ENCODE peak calls at places on chromosomes 1 and 21, in six cellular contexts. H, K, W, U, C and I are unnamed samples.
A peak's percentile ranks its signal among the peaks of the same experiment; 100 is the strongest.

GRCh38 chr1:153881764-153882163 is 41.0 kb downstream of the GATAD2B start:
- DNase-seq in H (no peak), K (peak; percentile 74), W (peak; percentile 27), U (no peak), C (no peak), I (no peak)

GRCh38 chr1:162561616-162562451 is at the start of gene UAP1:
- DNase-seq in H (no peak), K (no peak), W (peak; percentile 83), U (no peak), C (no peak), I (no peak)

GRCh38 chr1:38953433-38953860 is 11.8 kb upstream of the RHBDL2 start:
- DNase-seq in H (no peak), K (no peak), W (no peak), U (no peak), C (no peak), I (peak; percentile 72)

GRCh38 chr1:41328780-41329640 is 32.2 kb upstream of the FOXO6 start:
- DNase-seq in H (no peak), K (no peak), W (no peak), U (no peak), C (no peak), I (no peak)

GRCh38 chr21:34968414-34969333 is 80.4 kb downstream of the RUNX1 start:
- DNase-seq in H (no peak), K (peak; percentile 51), W (no peak), U (no peak), C (no peak), I (no peak)

GRCh38 chr1:222928212-222928611 is 113.4 kb downstream of the DISP1 start:
- DNase-seq in H (no peak), K (peak; percentile 59), W (no peak), U (no peak), C (peak; percentile 53), I (peak; percentile 48)

GRCh38 chr21:44658913-44659595 is 1.3 kb downstream of the KRTAP12-3 start:
- DNase-seq in H (no peak), K (no peak), W (no peak), U (no peak), C (no peak), I (no peak)

GRCh38 chr1:2477309-2477708 is 1.2 kb downstream of the PLCH2 start:
- DNase-seq in H (no peak), K (no peak), W (no peak), U (no peak), C (no peak), I (no peak)

GRCh38 chr1:116842654-116843053 is 67.1 kb upstream of the PTGFRN start:
- DNase-seq in H (no peak), K (no peak), W (no peak), U (no peak), C (no peak), I (no peak)

GRCh38 chr1:198467907-198468306 is 72.6 kb downstream of the ATP6V1G3 start:
- DNase-seq in H (no peak), K (no peak), W (no peak), U (no peak), C (no peak), I (no peak)

GRCh38 chr1:215710340-215710971 is 143.4 kb downstream of the KCTD3 start:
- DNase-seq in H (no peak), K (peak; percentile 76), W (no peak), U (no peak), C (no peak), I (peak; percentile 60)

GRCh38 chr1:156768610-156769295 is 1.4 kb downstream of the PRCC start:
- DNase-seq in H (no peak), K (no peak), W (no peak), U (no peak), C (no peak), I (no peak)

GRCh38 chr1:47618222-47618720 is 180.4 kb downstream of the FOXD2 start:
- DNase-seq in H (no peak), K (no peak), W (no peak), U (no peak), C (no peak), I (no peak)

GRCh38 chr1:169193191-169193850 is 86.8 kb downstream of the ATP1B1 start:
- DNase-seq in H (no peak), K (peak; percentile 61), W (no peak), U (no peak), C (peak; percentile 12), I (no peak)

GRCh38 chr1:33300673-33301072 is 20.2 kb downstream of the A3GALT2 start:
- DNase-seq in H (no peak), K (peak; percentile 93), W (peak; percentile 79), U (no peak), C (peak; percentile 54), I (no peak)

GRCh38 chr1:169584483-169585144 is 1.7 kb downstream of the F5 start:
- DNase-seq in H (no peak), K (no peak), W (no peak), U (no peak), C (no peak), I (no peak)

GRCh38 chr1:201307760-201308499 is 24.6 kb downstream of the PKP1 start:
- DNase-seq in H (no peak), K (no peak), W (no peak), U (no peak), C (no peak), I (no peak)

GRCh38 chr21:31222142-31222541 is 121.9 kb downstream of the TIAM1 start:
- DNase-seq in H (no peak), K (peak; percentile 75), W (no peak), U (no peak), C (no peak), I (no peak)

GRCh38 chr1:236830560-236830959 is 35.5 kb downstream of the MTR start:
- DNase-seq in H (no peak), K (no peak), W (no peak), U (no peak), C (peak; percentile 44), I (no peak)

GRCh38 chr1:45723248-45723930 is 27.1 kb downstream of the IPP start:
- DNase-seq in H (no peak), K (no peak), W (no peak), U (no peak), C (no peak), I (no peak)

GRCh38 chr1:177567393-177567792 is 396.6 kb downstream of the BRINP2 start:
- DNase-seq in H (no peak), K (peak; percentile 14), W (no peak), U (no peak), C (no peak), I (peak; percentile 2)

GRCh38 chr1:54229281-54229891 is 29.4 kb downstream of the MRPL37 start:
- DNase-seq in H (no peak), K (no peak), W (no peak), U (no peak), C (no peak), I (no peak)

GRCh38 chr1:80629304-80629837 is 1171.4 kb upstream of the ADGRL2 start:
- DNase-seq in H (no peak), K (no peak), W (no peak), U (no peak), C (no peak), I (no peak)

GRCh38 chr1:80624682-80625081 is 1176.1 kb upstream of the ADGRL2 start:
- DNase-seq in H (no peak), K (no peak), W (no peak), U (no peak), C (no peak), I (no peak)
- H3K27ac ChIP-seq in H (no peak overlapping the region), K (no peak overlapping the region), W (no peak overlapping the region), U (no peak overlapping the region), C (no peak overlapping the region), I (no peak overlapping the region)

GRCh38 chr1:109924316-109924715 is 13.7 kb downstream of the CSF1 start:
- DNase-seq in H (no peak), K (no peak), W (no peak), U (no peak), C (no peak), I (no peak)

GRCh38 chr1:109922326-109922725 is 11.7 kb downstream of the CSF1 start:
- DNase-seq in H (no peak), K (no peak), W (no peak), U (no peak), C (no peak), I (no peak)

GRCh38 chr1:109923946-109924275 is 13.3 kb downstream of the CSF1 start:
- DNase-seq in H (no peak), K (no peak), W (no peak), U (no peak), C (no peak), I (no peak)

GRCh38 chr1:109925159-109925990 is 14.7 kb downstream of the CSF1 start:
- DNase-seq in H (no peak), K (no peak), W (no peak), U (no peak), C (no peak), I (no peak)

GRCh38 chr1:109923131-109923945 is 12.7 kb downstream of the CSF1 start:
- DNase-seq in H (no peak), K (no peak), W (no peak), U (no peak), C (no peak), I (peak; percentile 45)
- H3K36me3 ChIP-seq in H (peaks cover 6% of the 10 kb centered on the region), K (peaks cover 54% of the 10 kb centered on the region), W (peaks cover 2% of the 10 kb centered on the region), U (peaks cover 85% of the 10 kb centered on the region), C (peaks cover 15% of the 10 kb centered on the region), I (no peaks in the 10 kb centered on the region)

DNA sequence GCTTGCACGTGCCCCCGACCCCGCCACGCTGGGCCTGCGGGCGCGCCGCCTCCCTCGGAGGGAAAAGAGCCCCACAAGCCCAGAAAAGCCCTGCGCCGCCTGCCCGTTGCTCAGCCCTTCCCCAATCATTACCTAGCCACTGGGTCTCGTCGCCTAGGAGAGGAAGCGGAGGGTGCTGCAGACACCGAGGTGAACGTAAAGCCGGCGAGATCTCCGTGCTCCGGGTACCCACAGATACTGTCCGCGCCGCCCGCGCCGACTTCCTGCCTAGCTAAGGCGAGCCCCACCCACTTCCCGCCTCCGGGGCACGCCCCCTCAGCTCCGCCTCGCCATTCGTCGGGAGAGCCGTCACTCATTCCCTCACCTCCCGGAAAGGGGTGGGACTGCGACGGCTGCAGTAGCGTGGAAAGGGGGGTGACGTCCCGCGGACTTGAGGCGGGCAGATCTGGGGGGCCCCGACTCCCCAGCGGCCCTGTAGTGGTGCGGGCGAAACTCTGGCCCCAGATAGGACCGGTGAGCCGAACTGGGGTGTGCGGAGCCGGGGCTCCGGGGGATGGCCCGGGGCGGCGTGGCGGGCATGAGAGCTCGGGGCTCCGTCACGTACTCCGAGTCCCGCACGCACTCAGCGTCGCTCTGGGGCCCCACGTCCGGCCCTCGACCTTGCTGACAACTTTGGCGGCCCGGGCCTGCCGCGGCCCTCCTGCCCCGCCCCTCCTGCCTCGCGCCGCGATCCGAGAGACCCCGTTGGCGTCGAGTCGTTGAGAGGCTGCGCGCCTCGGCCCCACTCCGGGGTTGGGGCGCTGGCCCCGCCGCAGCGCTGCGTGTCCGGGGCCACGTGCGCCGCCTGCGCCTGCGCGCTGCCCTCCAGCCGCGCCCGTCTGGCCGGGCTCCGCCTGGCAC is at the start of gene ENO1:
- DNase-seq in H (peak; percentile 97), K (peak; percentile 98), W (peak; percentile 99), U (peak; percentile 97), C (peak; percentile 99), I (peak; percentile 93)
- H3K27ac ChIP-seq in H (peak within 1 kb of the TSS; percentile 89), K (peak within 1 kb of the TSS; percentile 97), W (peak within 1 kb of the TSS; percentile 80), U (peak within 1 kb of the TSS; percentile 97), C (peak within 1 kb of the TSS; percentile 93), I (no peak within 1 kb of the TSS)

GRCh38 chr1:180181996-180182675 is 27.5 kb downstream of the QSOX1 start:
- DNase-seq in H (no peak), K (no peak), W (peak; percentile 60), U (no peak), C (no peak), I (no peak)

GRCh38 chr1:180182721-180183311 is 28.1 kb downstream of the QSOX1 start:
- DNase-seq in H (no peak), K (no peak), W (peak; percentile 72), U (no peak), C (no peak), I (no peak)

GRCh38 chr1:180185281-180185680 is 30.6 kb downstream of the QSOX1 start:
- DNase-seq in H (no peak), K (no peak), W (peak; percentile 44), U (no peak), C (no peak), I (no peak)

GRCh38 chr1:180184041-180184440 is 29.4 kb downstream of the QSOX1 start:
- DNase-seq in H (no peak), K (no peak), W (peak; percentile 58), U (no peak), C (no peak), I (no peak)

GRCh38 chr1:180183426-180183825 is 28.8 kb downstream of the QSOX1 start:
- DNase-seq in H (no peak), K (no peak), W (no peak), U (no peak), C (no peak), I (no peak)
- H3K36me3 ChIP-seq in H (no peaks in the 10 kb centered on the region), K (peaks cover 49% of the 10 kb centered on the region), W (no peaks in the 10 kb centered on the region), U (peaks cover 19% of the 10 kb centered on the region), C (no peaks in the 10 kb centered on the region), I (peaks cover 4% of the 10 kb centered on the region)